ENCODE peak calls at places on chromosomes 16 and 17, in six cellular contexts. K is fibroblast of the aortic adventitia; V is H7; T is stimulated activated CD8-positive, alpha-beta memory T cell treated with anti-CD3 and anti-CD28 coated beads, Interleukin-4, amount 100 ng/mL, for 24 hours; E is transverse colon; Z is A549. B is an unnamed sample.

GRCh38 chr16:22132801-22133200 is 29.5 kb upstream of the SDR42E2 start:
- DNase-seq in K (no peak), V (no peak), T (no peak), E (no peak), Z (no peak), B (no peak)

GRCh38 chr16:48535831-48536599 is 74.0 kb downstream of the N4BP1 start:
- DNase-seq in K (peak), V (peak), T (no peak), E (peak), Z (no peak), B (peak)

GRCh38 chr17:81394377-81394747 is 895 bp upstream of the BAHCC1 start:
- DNase-seq in K (no peak), V (no peak), T (no peak), E (no peak), Z (no peak), B (no peak)

GRCh38 chr17:80516533-80516932 is 28.1 kb upstream of the RPTOR start:
- DNase-seq in K (no peak), V (no peak), T (no peak), E (no peak), Z (no peak), B (no peak)

GRCh38 chr17:76544916-76545365 is 5.1 kb downstream of the PRCD start:
- DNase-seq in K (no peak), V (peak), T (no peak), E (no peak), Z (no peak), B (no peak)

GRCh38 chr16:11681977-11682654 is 13.9 kb downstream of the SNN start:
- DNase-seq in K (no peak), V (no peak), T (no peak), E (peak), Z (no peak), B (no peak)

GRCh38 chr16:55510185-55510805 is 1.4 kb downstream of the LPCAT2 start:
- DNase-seq in K (no peak), V (peak), T (no peak), E (no peak), Z (no peak), B (no peak)

GRCh38 chr17:16107165-16107770 is 107.6 kb downstream of the TTC19 start:
- DNase-seq in K (no peak), V (no peak), T (no peak), E (no peak), Z (no peak), B (no peak)

GRCh38 chr17:73474370-73474988 is 162.7 kb upstream of the CDC42EP4 start:
- DNase-seq in K (peak), V (no peak), T (no peak), E (peak), Z (peak), B (peak)

GRCh38 chr16:67848118-67848517 is 625 bp upstream of the CENPT start:
- DNase-seq in K (no peak), V (no peak), T (no peak), E (no peak), Z (no peak), B (no peak)

GRCh38 chr17:68587847-68588246 is 13.3 kb downstream of the FAM20A start:
- DNase-seq in K (peak), V (no peak), T (no peak), E (no peak), Z (no peak), B (peak)